ENCODE peak calls at places on chromosomes 5 and 9, in ten cellular contexts. X, R, U, Q, N, E, K, Z, M and G are unnamed samples.

GRCh38 chr9:94083384-94083783 is 880 bp upstream of the PTPDC1 start:
- DNase-seq in N (no peak), Z (no peak), E (no peak), Q (no peak), X (peak; percentile 4), U (no peak), M (no peak), R (no peak), K (no peak), G (peak; percentile 79)

GRCh38 chr5:1110930-1111726 is 735 bp downstream of the SLC12A7 start:
- DNase-seq in X (peak; percentile 72), N (peak; percentile 53), Q (no peak), E (peak; percentile 63), Z (no peak), M (peak; percentile 76), K (no peak), R (no peak), U (no peak), G (peak; percentile 55)

GRCh38 chr5:14309864-14310531 is 166.9 kb downstream of the TRIO start:
- DNase-seq in E (no peak), K (no peak), Q (no peak), X (no peak), M (no peak), U (no peak), Z (no peak), R (no peak), N (no peak), G (no peak)

GRCh38 chr5:178483620-178484019 is 106.6 kb downstream of the COL23A1 start:
- DNase-seq in E (no peak), N (no peak), R (no peak), Z (no peak), U (peak; percentile 74), K (no peak), Q (no peak), X (no peak), M (no peak), G (no peak)

GRCh38 chr5:102856374-102856748 is 101.3 kb downstream of the PAM start:
- DNase-seq in Q (peak; percentile 65), R (no peak), Z (peak; percentile 84), M (no peak), X (no peak), U (no peak), K (no peak), E (no peak), N (peak; percentile 53), G (peak; percentile 16)

GRCh38 chr5:134226441-134227192 is 744 bp upstream of the PPP2CA start:
- DNase-seq in N (no peak), M (no peak), X (peak; percentile 75), U (peak; percentile 94), R (no peak), Q (no peak), K (no peak), Z (peak; percentile 41), E (no peak), G (no peak)

GRCh38 chr9:125238127-125238914 is 2.8 kb downstream of the HSPA5 start:
- DNase-seq in N (no peak), K (no peak), X (no peak), M (no peak), R (no peak), Q (no peak), Z (no peak), E (no peak), U (no peak), G (no peak)

GRCh38 chr5:143111799-143112198 is 291.7 kb downstream of the NR3C1 start:
- DNase-seq in Z (no peak), N (no peak), R (no peak), E (no peak), U (no peak), X (no peak), M (no peak), K (no peak), Q (no peak), G (no peak)

GRCh38 chr5:132059043-132059695 is 1.3 kb upstream of the IL3 start:
- DNase-seq in X (no peak), E (no peak), N (no peak), R (no peak), Z (no peak), K (no peak), U (peak; percentile 69), M (no peak), Q (no peak), G (no peak)

GRCh38 chr9:70590264-70590646 is 175.8 kb upstream of the KLF9 start:
- DNase-seq in U (no peak), Z (peak; percentile 58), N (peak; percentile 28), M (no peak), Q (peak; percentile 57), X (no peak), R (no peak), E (no peak), K (no peak), G (no peak)

GRCh38 chr9:9754186-9754585 is 858.6 kb downstream of the PTPRD start:
- DNase-seq in N (no peak), K (no peak), Q (no peak), X (no peak), U (no peak), E (peak; percentile 8), M (no peak), R (no peak), Z (peak; percentile 1), G (no peak)

GRCh38 chr9:17906204-17906840 is 327.5 kb downstream of the SH3GL2 start:
- DNase-seq in R (no peak), M (peak; percentile 46), Z (peak; percentile 3), X (no peak), Q (no peak), U (no peak), N (peak; percentile 30), K (peak; percentile 63), E (peak; percentile 53), G (peak; percentile 27)

GRCh38 chr9:81465468-81466002 is 223.8 kb downstream of the TLE1 start:
- DNase-seq in N (no peak), Z (peak; percentile 16), E (no peak), U (no peak), R (no peak), Q (no peak), X (no peak), M (no peak), K (no peak), G (peak; percentile 19)

GRCh38 chr5:132747693-132748440 is 641 bp downstream of the CCNI2 start:
- DNase-seq in E (peak; percentile 42), Q (no peak), M (no peak), X (no peak), U (peak; percentile 72), Z (no peak), N (no peak), K (peak; percentile 60), R (no peak), G (peak; percentile 7)

GRCh38 chr5:134958755-134959154 is 9.0 kb upstream of the CATSPER3 start:
- DNase-seq in Z (peak; percentile 13), K (no peak), N (no peak), X (no peak), M (no peak), E (no peak), Q (no peak), R (no peak), U (no peak), G (no peak)

GRCh38 chr9:111952559-111952958 is 55.9 kb downstream of the UGCG start:
- DNase-seq in M (no peak), R (no peak), Q (peak; percentile 91), E (no peak), U (no peak), X (no peak), Z (peak; percentile 89), N (peak; percentile 79), K (no peak), G (peak; percentile 84)

GRCh38 chr5:146956217-146956616 is 77.7 kb upstream of the PPP2R2B start:
- DNase-seq in K (no peak), M (no peak), X (no peak), R (no peak), E (no peak), Q (no peak), Z (no peak), N (no peak), U (no peak), G (no peak)

GRCh38 chr5:172973931-172974330 is 9.6 kb upstream of the ATP6V0E1 start:
- DNase-seq in M (no peak), N (no peak), E (no peak), U (no peak), Z (peak; percentile 82), R (no peak), Q (no peak), K (no peak), X (no peak), G (no peak)

GRCh38 chr5:149452007-149452664 is 73.0 kb upstream of the IL17B start:
- DNase-seq in M (no peak), Q (no peak), K (peak; percentile 29), R (no peak), U (no peak), E (peak; percentile 89), N (no peak), Z (peak; percentile 68), X (no peak), G (peak; percentile 95)

GRCh38 chr5:36692791-36693763 is 86.7 kb downstream of the SLC1A3 start:
- DNase-seq in R (no peak), K (peak; percentile 87), X (no peak), U (no peak), Q (peak; percentile 73), N (peak; percentile 90), M (peak; percentile 73), E (peak; percentile 90), Z (peak; percentile 67), G (peak; percentile 88)

GRCh38 chr5:139758510-139759036 is 37.0 kb upstream of the PSD2 start:
- DNase-seq in X (no peak), U (no peak), N (no peak), Z (no peak), M (no peak), K (no peak), Q (no peak), E (no peak), R (no peak), G (no peak)